ENCODE peak calls at places on chromosomes 3 and 15, in five cellular contexts. S, C, V, Y and U are unnamed samples.

GRCh38 chr15:78671626-78672211 is 30.7 kb upstream of the CHRNB4 start:
- DNase-seq in Y (peak; percentile 49), V (no peak), S (no peak), C (no peak), U (peak; percentile 88)

GRCh38 chr15:35289029-35289617 is 204.0 kb upstream of the NANOGP8 start:
- DNase-seq in S (peak; percentile 44), Y (no peak), C (no peak), V (peak; percentile 58), U (peak; percentile 58)

GRCh38 chr3:107061466-107061865 is 315.8 kb upstream of the CCDC54 start:
- DNase-seq in S (no peak), V (no peak), C (no peak), Y (no peak), U (no peak)

GRCh38 chr3:14234197-14235002 is 55.8 kb downstream of the LSM3 start:
- DNase-seq in Y (no peak), C (no peak), V (peak; percentile 73), S (peak; percentile 16), U (no peak)

GRCh38 chr3:187491371-187491770 is 123.2 kb downstream of the RTP4 start:
- DNase-seq in S (no peak), Y (no peak), C (no peak), V (no peak), U (no peak)

GRCh38 chr15:83276661-83277060 is 7.8 kb downstream of the BNC1 start:
- DNase-seq in V (no peak), Y (no peak), C (no peak), S (no peak), U (no peak)

GRCh38 chr3:129313983-129314756 is 35.5 kb downstream of the HMCES start:
- DNase-seq in Y (no peak), C (no peak), V (peak; percentile 26), S (peak; percentile 85), U (peak; percentile 34)

GRCh38 chr15:54582863-54583643 is 604.8 kb downstream of the UNC13C start:
- DNase-seq in S (no peak), C (peak; percentile 74), Y (no peak), V (no peak), U (no peak)

GRCh38 chr3:43343185-43343584 is 56.8 kb downstream of the SNRK start:
- DNase-seq in Y (no peak), C (no peak), V (no peak), S (no peak), U (no peak)

GRCh38 chr15:82850242-82850591 is 40.8 kb downstream of the WHAMM start:
- DNase-seq in C (no peak), S (no peak), V (no peak), Y (no peak), U (peak; percentile 89)

GRCh38 chr3:66428733-66429132 is 72.1 kb downstream of the LRIG1 start:
- DNase-seq in V (no peak), Y (no peak), S (no peak), C (no peak), U (peak; percentile 62)

GRCh38 chr3:71372911-71373637 is 210.5 kb downstream of the FOXP1 start:
- DNase-seq in S (no peak), V (no peak), Y (no peak), C (no peak), U (no peak)

GRCh38 chr15:48811325-48811938 is 563 bp upstream of the CEP152 start:
- DNase-seq in V (peak; percentile 39), S (peak; percentile 4), Y (no peak), C (no peak), U (no peak)

GRCh38 chr3:28376424-28376823 is 27.8 kb upstream of the AZI2 start:
- DNase-seq in S (no peak), C (no peak), Y (no peak), V (no peak), U (no peak)

GRCh38 chr15:34147371-34148140 is 45.7 kb downstream of the PGBD4 start:
- DNase-seq in Y (no peak), C (no peak), S (no peak), V (no peak), U (no peak)

GRCh38 chr15:70794596-70795310 is 31.4 kb upstream of the UACA start:
- DNase-seq in C (no peak), Y (no peak), V (no peak), S (no peak), U (no peak)

GRCh38 chr15:59224474-59224873 is 17.8 kb downstream of the LDHAL6B start:
- DNase-seq in C (no peak), S (no peak), Y (no peak), V (no peak), U (no peak)

GRCh38 chr3:69090021-69090420 is 5.3 kb downstream of the ARL6IP5 start:
- DNase-seq in C (no peak), Y (no peak), S (no peak), V (no peak), U (no peak)

GRCh38 chr3:145900056-145900829 is 260.7 kb downstream of the PLOD2 start:
- DNase-seq in S (no peak), Y (no peak), C (peak; percentile 21), V (no peak), U (no peak)

GRCh38 chr15:52340093-52340492 is 44.5 kb upstream of the MYO5C start:
- DNase-seq in C (no peak), Y (no peak), S (no peak), V (no peak), U (no peak)

GRCh38 chr3:157498374-157498773 is 4.8 kb downstream of the VEPH1 start:
- DNase-seq in S (no peak), V (no peak), C (no peak), Y (no peak), U (no peak)

GRCh38 chr15:100787567-100787941 is 92.1 kb upstream of the ALDH1A3 start:
- DNase-seq in S (no peak), C (no peak), V (no peak), Y (no peak), U (no peak)

GRCh38 chr3:189132125-189132744 is 39.5 kb upstream of the TPRG1 start:
- DNase-seq in Y (no peak), C (peak; percentile 9), V (no peak), S (peak; percentile 65), U (no peak)

GRCh38 chr3:147191795-147192385 is 214.5 kb downstream of the ZIC4 start:
- DNase-seq in V (peak; percentile 44), C (peak; percentile 1), S (peak; percentile 64), Y (no peak), U (peak; percentile 7)

GRCh38 chr15:42549052-42549491 is 434 bp downstream of the HAUS2 start:
- DNase-seq in C (no peak), V (peak; percentile 65), Y (no peak), S (peak; percentile 12), U (peak; percentile 73)

GRCh38 chr3:14253983-14254382 is 75.4 kb downstream of the LSM3 start:
- DNase-seq in Y (no peak), C (no peak), S (no peak), V (no peak), U (no peak)

GRCh38 chr3:148884261-148884660 is 19.2 kb downstream of the CPA3 start:
- DNase-seq in C (no peak), V (no peak), Y (no peak), S (no peak), U (no peak)

GRCh38 chr3:159787794-159788205 is 200.8 kb upstream of the IL12A start:
- DNase-seq in C (no peak), S (peak; percentile 64), Y (no peak), V (no peak), U (no peak)

GRCh38 chr15:68518046-68518445 is 60.7 kb upstream of the CORO2B start:
- DNase-seq in C (no peak), V (no peak), Y (no peak), S (no peak), U (no peak)

GRCh38 chr15:62362608-62363007 is 197.5 kb upstream of the C2CD4B start:
- DNase-seq in S (no peak), Y (no peak), V (no peak), C (no peak), U (no peak)

GRCh38 chr3:52851348-52851747 is 16.5 kb upstream of the MUSTN1 start:
- DNase-seq in S (peak; percentile 58), C (no peak), Y (peak; percentile 53), V (peak; percentile 52), U (peak; percentile 87)

GRCh38 chr15:40746916-40747418 is 8.1 kb downstream of the RMDN3 start:
- DNase-seq in V (no peak), S (no peak), C (no peak), Y (no peak), U (peak; percentile 31)
- TF ChIP-seq JUND in V (peak; percentile 87), S (no peak), C (no peak), Y (peak; percentile 46), U (no peak)

GRCh38 chr3:133592843-133593242 is 19.4 kb downstream of the CDV3 start:
- DNase-seq in V (no peak), S (no peak), Y (no peak), C (no peak), U (no peak)

GRCh38 chr3:133588784-133589465 is 15.4 kb downstream of the CDV3 start:
- DNase-seq in S (no peak), Y (no peak), V (no peak), C (no peak), U (no peak)

GRCh38 chr3:133593243-133593642 is 19.8 kb downstream of the CDV3 start:
- DNase-seq in Y (no peak), V (no peak), C (no peak), S (no peak), U (no peak)

GRCh38 chr3:133589503-133589902 is 16.0 kb downstream of the CDV3 start:
- DNase-seq in C (no peak), V (no peak), S (no peak), Y (no peak), U (no peak)

DNA sequence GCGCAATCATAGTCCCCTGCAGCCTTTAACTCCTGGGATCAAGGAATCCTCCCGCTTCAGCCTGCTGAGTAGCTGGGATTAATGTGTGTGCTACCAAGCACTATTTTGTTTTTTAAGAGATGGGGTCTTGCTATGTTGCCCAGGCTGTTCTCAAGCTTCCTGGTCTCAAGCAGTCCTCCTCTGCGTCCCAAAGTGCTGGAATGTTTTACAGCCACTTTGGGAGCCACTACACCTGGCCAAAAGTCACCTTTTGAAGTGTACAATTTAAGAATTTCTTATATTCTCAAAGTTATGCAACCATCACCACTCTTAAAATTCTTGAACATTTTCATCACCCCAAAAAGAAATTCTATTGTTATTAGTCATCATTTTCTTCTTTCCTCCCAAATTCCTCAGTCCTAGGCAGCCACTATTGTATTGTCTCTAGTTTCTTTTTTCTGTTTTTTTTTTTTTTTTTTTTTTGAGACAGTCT is 17.8 kb downstream of the CDV3 start:
- DNase-seq in Y (no peak), C (no peak), V (no peak), S (no peak), U (no peak)
- TF ChIP-seq CHD2 in Y (no peak), C (no peak), V (no peak), S (no peak), U (no peak)

GRCh38 chr3:142849148-142849547 is 39.7 kb downstream of the PCOLCE2 start:
- DNase-seq in C (no peak), Y (no peak), S (no peak), V (no peak), U (no peak)

GRCh38 chr3:142852009-142852408 is 36.9 kb downstream of the PCOLCE2 start:
- DNase-seq in S (no peak), Y (no peak), V (no peak), C (no peak), U (no peak)

GRCh38 chr3:142857056-142857455 is 31.8 kb downstream of the PCOLCE2 start:
- DNase-seq in V (peak; percentile 17), S (peak; percentile 57), C (no peak), Y (no peak), U (peak; percentile 65)

GRCh38 chr3:142850395-142851023 is 38.4 kb downstream of the PCOLCE2 start:
- DNase-seq in Y (no peak), C (no peak), S (peak; percentile 39), V (peak; percentile 75), U (no peak)

GRCh38 chr3:142853270-142854163 is 35.4 kb downstream of the PCOLCE2 start:
- DNase-seq in C (no peak), S (peak; percentile 71), V (no peak), Y (no peak), U (no peak)
- TF ChIP-seq JUND in C (no peak), S (no peak), V (no peak), Y (no peak), U (peak; percentile 69)

GRCh38 chr3:127220497-127220896 is 27.6 kb downstream of the PRR23E start:
- DNase-seq in C (peak; percentile 56), Y (no peak), V (no peak), S (no peak), U (no peak)
- TF ChIP-seq CHD2 in C (peak; percentile 56), Y (no peak), V (no peak), S (no peak), U (no peak)